ENCODE peak calls at places on chromosomes 13 and 19, in six cellular contexts. Y, W, R, L, P and C are unnamed samples.
A peak's percentile ranks its signal among the peaks of the same experiment; 100 is the strongest.

GRCh38 chr13:113464476-113464875 is 11.2 kb upstream of the ADPRHL1 start:
- DNase-seq in Y (no peak), W (no peak), R (no peak), L (no peak), P (no peak), C (no peak)

GRCh38 chr19:18093439-18094161 is 4.0 kb upstream of the MAST3 start:
- DNase-seq in Y (peak; percentile 52), W (no peak), R (peak; percentile 47), L (peak; percentile 85), P (no peak), C (peak; percentile 49)

GRCh38 chr13:50360637-50361036 is 345.4 kb downstream of the KCNRG start:
- DNase-seq in Y (no peak), W (no peak), R (no peak), L (no peak), P (no peak), C (no peak)

GRCh38 chr19:33273881-33274662 is 28.3 kb downstream of the CEBPA start:
- DNase-seq in Y (no peak), W (no peak), R (peak; percentile 56), L (no peak), P (peak; percentile 2), C (peak; percentile 85)

GRCh38 chr13:42525035-42525504 is 48.9 kb upstream of the TNFSF11 start:
- DNase-seq in Y (no peak), W (no peak), R (no peak), L (no peak), P (peak; percentile 12), C (no peak)

GRCh38 chr19:1264801-1265610 is 4.1 kb upstream of the CIRBP start:
- DNase-seq in Y (peak; percentile 59), W (no peak), R (peak; percentile 84), L (no peak), P (peak; percentile 68), C (peak; percentile 47)

GRCh38 chr13:30872195-30872594 is 33.9 kb upstream of the MEDAG start:
- DNase-seq in Y (no peak), W (no peak), R (no peak), L (no peak), P (peak; percentile 9), C (no peak)

GRCh38 chr13:35388456-35388855 is 88.0 kb downstream of the MAB21L1 start:
- DNase-seq in Y (no peak), W (no peak), R (no peak), L (no peak), P (no peak), C (no peak)

GRCh38 chr13:42215578-42216421 is 56.2 kb upstream of the AKAP11 start:
- DNase-seq in Y (no peak), W (peak; percentile 4), R (peak; percentile 10), L (peak; percentile 4), P (peak; percentile 48), C (peak; percentile 51)

GRCh38 chr19:38057954-38058690 is 151.1 kb downstream of the SIPA1L3 start:
- DNase-seq in Y (peak; percentile 54), W (no peak), R (peak; percentile 58), L (no peak), P (no peak), C (no peak)

GRCh38 chr19:289651-290538 is 1.3 kb downstream of the PLPP2 start:
- DNase-seq in Y (peak; percentile 83), W (no peak), R (peak; percentile 42), L (peak; percentile 45), P (peak; percentile 35), C (no peak)

GRCh38 chr19:4499318-4499717 is 19.0 kb downstream of the PLIN4 start:
- DNase-seq in Y (no peak), W (no peak), R (no peak), L (no peak), P (no peak), C (no peak)

GRCh38 chr19:12792853-12793289 is 1.6 kb downstream of the JUNB start:
- DNase-seq in Y (no peak), W (no peak), R (no peak), L (no peak), P (peak; percentile 28), C (no peak)

GRCh38 chr13:57665471-57665870 is 33.9 kb downstream of the PCDH17 start:
- DNase-seq in Y (no peak), W (no peak), R (no peak), L (no peak), P (no peak), C (no peak)

GRCh38 chr13:37229931-37230330 is 124.5 kb upstream of the CSNK1A1L start:
- DNase-seq in Y (no peak), W (no peak), R (no peak), L (no peak), P (no peak), C (no peak)

GRCh38 chr19:45972944-45973525 is 630 bp downstream of the NOVA2 start:
- DNase-seq in Y (no peak), W (no peak), R (no peak), L (peak; percentile 34), P (no peak), C (no peak)

GRCh38 chr19:45975296-45975695 is 1.6 kb upstream of the NOVA2 start:
- DNase-seq in Y (no peak), W (no peak), R (no peak), L (no peak), P (no peak), C (no peak)

GRCh38 chr19:45972081-45972943 is 1.4 kb downstream of the NOVA2 start:
- DNase-seq in Y (no peak), W (no peak), R (no peak), L (peak; percentile 29), P (no peak), C (peak; percentile 44)

GRCh38 chr19:45971260-45971902 is 2.3 kb downstream of the NOVA2 start:
- DNase-seq in Y (no peak), W (no peak), R (no peak), L (no peak), P (no peak), C (no peak)

DNA sequence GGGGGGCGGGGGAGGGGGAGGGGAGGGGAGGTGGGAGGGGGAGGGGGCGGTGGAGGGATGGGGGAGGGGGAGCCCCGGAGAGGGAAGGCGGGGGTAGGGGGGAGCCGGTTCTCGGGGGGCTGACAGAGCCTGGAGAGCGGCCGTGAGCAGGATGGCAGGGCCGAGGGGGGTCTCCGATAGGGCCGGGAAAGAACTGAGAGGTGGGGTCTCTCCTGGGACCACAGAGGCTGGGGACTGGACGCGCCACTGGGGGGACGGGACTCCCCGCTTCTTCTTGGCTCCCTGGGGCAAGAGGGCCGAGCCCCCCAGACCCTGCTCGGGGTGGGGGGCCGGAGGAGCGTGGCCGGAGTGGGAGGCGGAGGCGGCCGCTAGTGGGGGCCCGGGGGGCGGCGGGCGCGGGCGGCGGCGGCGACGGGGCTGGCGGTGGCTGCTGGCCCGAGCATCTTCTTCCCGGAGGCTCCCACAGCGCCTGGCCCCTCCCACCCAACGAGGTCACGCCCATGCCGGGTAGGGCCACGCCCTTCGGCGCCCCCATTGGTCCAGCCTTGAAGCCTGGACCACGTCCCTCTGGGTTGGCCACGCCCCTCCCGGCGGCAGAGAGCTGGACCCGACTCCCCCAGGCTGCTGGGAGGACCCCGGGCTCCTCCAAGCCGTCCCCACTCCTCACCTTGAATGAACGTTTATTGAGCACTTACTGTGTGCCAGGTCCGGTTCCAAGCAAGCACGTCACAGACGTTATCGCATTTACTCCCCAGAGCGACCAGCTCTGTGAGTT is at the start of gene NOVA2:
- DNase-seq in Y (peak; percentile 97), W (peak; percentile 19), R (no peak), L (peak; percentile 99), P (peak; percentile 95), C (peak; percentile 59)
- TF ChIP-seq MAX in Y (no peak), W (no peak), R (no peak), L (peak; percentile 11), P (no peak), C (no peak)

GRCh38 chr13:60655268-60655667 is 258.2 kb downstream of the TDRD3 start:
- DNase-seq in Y (no peak), W (no peak), R (no peak), L (no peak), P (no peak), C (no peak)

GRCh38 chr13:60654405-60654804 is 257.4 kb downstream of the TDRD3 start:
- DNase-seq in Y (no peak), W (no peak), R (peak; percentile 16), L (no peak), P (peak; percentile 56), C (peak; percentile 30)
- TF ChIP-seq MYC in Y (no peak), W (no peak), R (no peak), L (no peak), P (no peak), C (no peak)

GRCh38 chr19:7561229-7561806 is 25.8 kb downstream of the PNPLA6 start:
- DNase-seq in Y (no peak), W (no peak), R (no peak), L (no peak), P (no peak), C (no peak)

GRCh38 chr19:7564866-7565265 is 29.3 kb downstream of the PNPLA6 start:
- DNase-seq in Y (no peak), W (no peak), R (no peak), L (no peak), P (no peak), C (no peak)

GRCh38 chr19:7560271-7560670 is 24.8 kb downstream of the PNPLA6 start:
- DNase-seq in Y (no peak), W (no peak), R (no peak), L (no peak), P (no peak), C (peak; percentile 33)

GRCh38 chr19:7565332-7565731 is 29.8 kb downstream of the PNPLA6 start:
- DNase-seq in Y (no peak), W (no peak), R (no peak), L (peak; percentile 63), P (no peak), C (no peak)

DNA sequence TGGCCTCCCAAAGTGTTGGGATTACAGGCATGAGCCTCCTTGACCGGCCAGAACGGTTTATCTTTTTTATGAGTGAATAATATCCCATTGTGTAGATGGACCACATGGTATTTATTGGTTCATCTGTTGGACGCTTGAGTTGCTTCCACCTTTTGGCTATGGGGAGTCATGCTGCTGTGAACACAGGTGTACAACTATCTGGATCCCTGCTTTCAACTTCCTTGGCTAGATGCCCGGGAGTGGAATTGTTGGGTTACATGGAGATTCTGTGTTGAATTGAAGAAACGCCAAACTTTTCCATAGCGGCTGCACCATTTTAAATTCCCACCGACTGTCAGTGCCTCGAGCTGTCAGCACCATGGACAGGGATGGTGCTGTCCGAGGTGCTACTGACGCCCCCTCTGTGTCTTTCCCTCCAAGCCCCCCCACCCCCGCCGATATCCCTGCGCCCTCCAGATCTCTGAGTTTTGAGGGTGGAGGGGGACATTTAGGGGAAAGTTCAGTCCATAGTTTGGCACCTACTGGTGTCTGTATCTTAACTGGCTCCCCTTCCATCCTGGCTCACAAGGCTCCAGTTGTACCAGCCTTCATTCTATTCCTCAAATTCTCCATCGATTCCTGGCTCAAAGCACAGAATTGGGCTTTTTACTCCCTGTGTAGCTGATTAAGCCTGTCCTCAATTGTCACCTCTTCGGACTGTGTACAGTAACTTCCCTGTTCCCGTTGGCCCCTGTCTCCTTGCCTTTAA is 27.3 kb downstream of the PNPLA6 start:
- DNase-seq in Y (no peak), W (no peak), R (no peak), L (peak; percentile 76), P (no peak), C (peak; percentile 40)
- TF ChIP-seq MAX in Y (no peak), W (no peak), R (no peak), L (peak; percentile 75), P (no peak), C (peak; percentile 34)

DNA sequence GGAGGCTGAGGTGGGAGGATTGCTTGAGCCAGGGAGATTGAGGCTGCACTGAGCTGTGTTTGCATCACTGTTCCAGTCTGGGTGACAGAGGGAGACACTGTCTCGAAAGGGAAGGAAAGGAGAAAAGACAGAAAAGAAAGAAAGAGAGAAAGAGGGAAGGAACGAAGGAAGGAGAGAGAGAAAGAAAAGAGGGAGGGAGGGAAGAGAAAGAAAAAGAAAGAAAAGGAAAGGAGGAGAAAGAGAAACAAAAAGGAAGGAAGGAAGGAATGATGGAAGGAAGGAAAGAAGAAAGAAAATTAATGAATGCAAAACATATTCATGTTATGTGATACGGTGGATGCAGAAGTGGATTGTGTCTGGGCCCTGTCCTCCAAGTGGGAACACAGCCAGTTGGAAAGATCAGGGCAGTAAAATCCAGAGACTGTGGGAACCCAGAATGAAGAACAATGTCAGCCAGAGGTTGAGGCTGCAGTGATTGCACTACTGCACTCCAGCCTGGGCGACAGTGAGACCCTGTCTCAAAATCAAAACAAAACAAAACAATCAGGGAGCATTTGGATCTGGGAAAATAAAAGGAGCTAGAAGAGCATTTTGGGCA is 6.2 kb downstream of the PHLDB3 start:
- DNase-seq in Y (no peak), W (no peak), R (no peak), L (no peak), P (no peak), C (no peak)
- TF ChIP-seq MYC in Y (no peak), W (no peak), R (no peak), L (no peak), P (no peak), C (no peak)